ENCODE peak calls at places on chromosome 4, in eight cellular contexts. X is left colon, Y is RPMI7951, S is NCI-H2081, L is lower lobe of right lung, C is breast epithelium, H is neural progenitor cell, N is HFFc6. W is an unnamed sample.

GRCh38 chr4:78517050-78517652 is 34.4 kb upstream of the ANXA3 start:
- DNase-seq in H (peak), Y (peak), C (no peak), L (no peak), S (peak), N (peak), X (no peak), W (peak)

GRCh38 chr4:17781831-17782287 is 438 bp upstream of the FAM184B start:
- DNase-seq in S (no peak), L (no peak), X (no peak), C (no peak), N (no peak), Y (no peak), H (peak), W (no peak)

GRCh38 chr4:108172231-108172779 is 3.6 kb upstream of the LEF1 start:
- DNase-seq in S (no peak), N (no peak), C (no peak), L (no peak), H (peak), Y (peak), X (peak), W (peak)

GRCh38 chr4:16391196-16391595 is 164.9 kb upstream of the TAPT1 start:
- DNase-seq in H (no peak), C (no peak), X (no peak), L (no peak), N (no peak), S (no peak), Y (no peak), W (no peak)

GRCh38 chr4:174578366-174578765 is 56.1 kb upstream of the HPGD start:
- DNase-seq in H (no peak), L (no peak), N (no peak), S (no peak), C (no peak), X (no peak), Y (no peak), W (no peak)

GRCh38 chr4:67483868-67484602 is 61.3 kb downstream of the CENPC start:
- DNase-seq in S (no peak), Y (peak), H (peak), L (no peak), N (peak), C (no peak), X (no peak), W (no peak)

GRCh38 chr4:120066182-120066524 is 495 bp downstream of the MAD2L1 start:
- DNase-seq in H (no peak), Y (no peak), C (no peak), L (no peak), N (no peak), X (no peak), S (peak), W (no peak)

GRCh38 chr4:151771664-151772063 is 10.9 kb upstream of the GATB start:
- DNase-seq in L (no peak), C (no peak), Y (no peak), N (peak), X (no peak), S (no peak), H (no peak), W (no peak)

GRCh38 chr4:22473268-22473667 is 42.6 kb downstream of the ADGRA3 start:
- DNase-seq in L (no peak), Y (peak), X (no peak), S (no peak), N (no peak), H (no peak), C (no peak), W (no peak)

GRCh38 chr4:124212835-124213640 is 499.5 kb downstream of the ANKRD50 start:
- DNase-seq in X (no peak), L (no peak), N (no peak), H (no peak), C (no peak), Y (peak), S (no peak), W (no peak)

GRCh38 chr4:128455076-128455345 is 167.4 kb upstream of the PGRMC2 start:
- DNase-seq in X (no peak), C (no peak), N (no peak), L (no peak), H (no peak), Y (peak), S (no peak), W (no peak)

GRCh38 chr4:141853091-141853734 is 216.8 kb downstream of the IL15 start:
- DNase-seq in X (no peak), L (no peak), S (peak), Y (peak), C (no peak), N (no peak), H (no peak), W (peak)

GRCh38 chr4:2702361-2702760 is 53.8 kb downstream of the TNIP2 start:
- DNase-seq in X (no peak), Y (no peak), C (no peak), H (no peak), N (no peak), S (no peak), L (no peak), W (no peak)

GRCh38 chr4:185941476-185941875 is 127.5 kb upstream of the TLR3 start:
- DNase-seq in C (no peak), L (no peak), Y (no peak), X (no peak), N (no peak), S (no peak), H (no peak), W (no peak)

GRCh38 chr4:121711263-121712000 is 14.7 kb upstream of the ANXA5 start:
- DNase-seq in S (no peak), H (peak), X (peak), N (peak), Y (peak), C (peak), L (peak), W (peak)

GRCh38 chr4:99640676-99641075 is 17.0 kb downstream of the C4orf54 start:
- DNase-seq in H (peak), L (no peak), S (no peak), X (no peak), C (no peak), Y (no peak), N (no peak), W (no peak)

GRCh38 chr4:102554482-102554881 is 53.3 kb downstream of the NFKB1 start:
- DNase-seq in N (peak), Y (no peak), C (no peak), L (no peak), H (peak), S (no peak), X (no peak), W (no peak)